ENCODE peak calls at places on chromosomes 16 and 17, in eight cellular contexts. V is naive thymus-derived CD4-positive, alpha-beta T cell; K is MM.1S; C is CD4-positive, alpha-beta memory T cell; U is AG09309; M is HFF-Myc; E is CD8-positive, alpha-beta T cell; S is foreskin fibroblast. G is an unnamed sample.

GRCh38 chr16:22318690-22319358 is 21.6 kb downstream of the POLR3E start:
- DNase-seq in V (peak), K (no peak), C (peak), U (no peak), M (no peak), E (peak), S (peak), G (no peak)

GRCh38 chr16:86261379-86261778 is 248.9 kb upstream of the FOXF1 start:
- DNase-seq in V (no peak), K (peak), C (no peak), U (no peak), M (no peak), E (no peak), S (peak), G (no peak)

GRCh38 chr17:76408037-76408849 is 23.8 kb downstream of the SPHK1 start:
- DNase-seq in V (peak), K (peak), C (peak), U (no peak), M (no peak), E (peak), S (peak), G (no peak)

GRCh38 chr16:14164916-14165684 is 94.0 kb downstream of the MRTFB start:
- DNase-seq in V (no peak), K (no peak), C (no peak), U (no peak), M (no peak), E (no peak), S (no peak), G (no peak)

GRCh38 chr17:48441231-48441711 is 11.3 kb upstream of the SKAP1 start:
- DNase-seq in V (peak), K (peak), C (peak), U (no peak), M (no peak), E (no peak), S (no peak), G (no peak)

GRCh38 chr16:81710596-81710995 is 68.5 kb upstream of the PLCG2 start:
- DNase-seq in V (no peak), K (no peak), C (no peak), U (no peak), M (no peak), E (no peak), S (no peak), G (no peak)

GRCh38 chr16:75289189-75289588 is 37.8 kb upstream of the BCAR1 start:
- DNase-seq in V (no peak), K (no peak), C (no peak), U (no peak), M (no peak), E (no peak), S (peak), G (no peak)

GRCh38 chr17:42541041-42541833 is 5.2 kb downstream of the NAGLU start:
- DNase-seq in V (no peak), K (no peak), C (no peak), U (no peak), M (no peak), E (no peak), S (no peak), G (no peak)

GRCh38 chr16:87465306-87465705 is 27.5 kb downstream of the ZCCHC14 start:
- DNase-seq in V (no peak), K (no peak), C (no peak), U (peak), M (no peak), E (no peak), S (peak), G (peak)

GRCh38 chr16:52677487-52677886 is 130.5 kb upstream of the TOX3 start:
- DNase-seq in V (no peak), K (no peak), C (no peak), U (no peak), M (no peak), E (no peak), S (no peak), G (no peak)

GRCh38 chr16:16861546-16861945 is 482.6 kb downstream of the NPIPA7 start:
- DNase-seq in V (peak), K (peak), C (peak), U (peak), M (peak), E (peak), S (peak), G (peak)

GRCh38 chr17:77086433-77087010 is 54.2 kb upstream of the SEC14L1 start:
- DNase-seq in V (peak), K (peak), C (peak), U (peak), M (no peak), E (peak), S (peak), G (peak)

GRCh38 chr17:4893272-4893671 is 6.1 kb upstream of the C17orf107 start:
- DNase-seq in V (no peak), K (no peak), C (no peak), U (no peak), M (no peak), E (no peak), S (no peak), G (no peak)

GRCh38 chr17:53391197-53391596 is 431.5 kb upstream of the KIF2B start:
- DNase-seq in V (no peak), K (no peak), C (no peak), U (no peak), M (no peak), E (no peak), S (no peak), G (no peak)

GRCh38 chr17:14864127-14864526 is 401.0 kb downstream of the PMP22 start:
- DNase-seq in V (no peak), K (no peak), C (no peak), U (no peak), M (no peak), E (no peak), S (no peak), G (no peak)

GRCh38 chr17:66514227-66514806 is 211.9 kb downstream of the PRKCA start:
- DNase-seq in V (no peak), K (no peak), C (no peak), U (no peak), M (no peak), E (no peak), S (no peak), G (no peak)

GRCh38 chr16:80034948-80035700 is 434.6 kb upstream of the MAF start:
- DNase-seq in V (no peak), K (no peak), C (no peak), U (no peak), M (no peak), E (no peak), S (no peak), G (no peak)

GRCh38 chr17:44006581-44007345 is 2.3 kb downstream of the NAGS start:
- DNase-seq in V (peak), K (peak), C (peak), U (peak), M (peak), E (peak), S (peak), G (peak)

GRCh38 chr17:44005527-44005864 is 1.1 kb downstream of the NAGS start:
- DNase-seq in V (no peak), K (no peak), C (no peak), U (no peak), M (no peak), E (no peak), S (no peak), G (no peak)

GRCh38 chr17:44005865-44006580 is 1.6 kb downstream of the NAGS start:
- DNase-seq in V (peak), K (peak), C (peak), U (no peak), M (no peak), E (peak), S (peak), G (no peak)

GRCh38 chr17:44008205-44008909 is 3.9 kb downstream of the NAGS start:
- DNase-seq in V (no peak), K (no peak), C (no peak), U (no peak), M (no peak), E (no peak), S (no peak), G (no peak)

GRCh38 chr17:44007346-44008204 is 3.2 kb downstream of the NAGS start:
- DNase-seq in V (no peak), K (peak), C (no peak), U (no peak), M (no peak), E (no peak), S (peak), G (no peak)
- H3K4me3 ChIP-seq in V (peak), K (peak), C (peak), U (peak), M (peak), E (peak), S (peak), G (peak)

GRCh38 chr17:74879308-74879707 is 6.5 kb upstream of the FDXR start:
- DNase-seq in V (no peak), K (no peak), C (no peak), U (no peak), M (no peak), E (no peak), S (no peak), G (no peak)

GRCh38 chr17:74878658-74879057 is 5.9 kb upstream of the FDXR start:
- DNase-seq in V (no peak), K (no peak), C (no peak), U (no peak), M (no peak), E (no peak), S (no peak), G (no peak)

GRCh38 chr17:74875155-74875969 is 2.6 kb upstream of the FDXR start:
- DNase-seq in V (no peak), K (no peak), C (no peak), U (no peak), M (no peak), E (no peak), S (peak), G (no peak)

GRCh38 chr17:74875970-74876593 is 3.3 kb upstream of the FDXR start:
- DNase-seq in V (no peak), K (no peak), C (no peak), U (no peak), M (no peak), E (no peak), S (no peak), G (no peak)

DNA sequence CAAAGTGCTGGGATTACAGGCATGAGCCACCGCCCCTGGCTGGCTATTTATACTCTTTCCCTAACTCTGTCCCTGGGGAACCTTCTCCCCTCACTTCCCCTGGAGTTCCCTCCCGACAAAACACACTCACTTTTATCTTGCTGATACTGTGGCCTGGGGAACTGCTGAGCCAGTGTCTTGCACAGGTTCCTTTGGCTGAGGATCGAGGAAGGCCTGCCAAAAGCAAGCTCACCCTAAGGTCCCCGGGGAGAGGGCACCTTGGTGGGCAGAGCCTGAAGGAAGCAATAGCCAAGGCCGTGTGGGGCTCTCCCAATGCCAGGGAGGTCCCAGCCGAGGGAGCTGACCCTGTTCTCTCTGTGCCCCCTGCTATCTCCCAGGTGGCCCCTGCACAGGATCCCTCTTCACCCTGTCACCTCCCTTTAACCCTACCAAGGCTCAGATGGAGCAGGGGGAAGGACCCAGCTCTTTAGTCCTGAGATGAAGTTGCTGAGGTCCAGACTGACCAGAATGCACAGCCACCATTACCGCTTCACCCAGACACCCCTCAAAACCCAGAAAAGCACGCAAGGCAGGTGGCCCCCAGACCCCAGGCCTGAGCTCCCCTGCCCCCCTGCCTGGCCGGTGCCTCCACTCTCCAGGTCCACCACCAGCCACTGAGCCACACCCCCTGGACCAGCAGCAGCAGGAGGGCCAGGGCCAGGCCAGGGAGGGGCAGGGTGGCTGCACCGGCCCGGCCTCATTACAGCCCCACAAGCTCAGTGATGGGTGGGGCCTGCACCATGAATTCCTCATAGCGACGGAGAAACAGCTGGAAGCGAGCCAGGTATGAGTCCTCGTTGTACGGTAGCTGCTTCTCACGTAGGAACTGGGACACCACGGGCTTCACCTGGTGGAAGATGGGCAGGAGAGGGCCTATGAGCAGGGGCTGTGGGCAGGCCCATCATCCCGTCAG is 5.1 kb upstream of the FDXR start:
- DNase-seq in V (no peak), K (no peak), C (no peak), U (no peak), M (no peak), E (no peak), S (peak), G (no peak)
- H3K4me3 ChIP-seq in V (no peak), K (no peak), C (no peak), U (no peak), M (no peak), E (no peak), S (no peak), G (no peak)

DNA sequence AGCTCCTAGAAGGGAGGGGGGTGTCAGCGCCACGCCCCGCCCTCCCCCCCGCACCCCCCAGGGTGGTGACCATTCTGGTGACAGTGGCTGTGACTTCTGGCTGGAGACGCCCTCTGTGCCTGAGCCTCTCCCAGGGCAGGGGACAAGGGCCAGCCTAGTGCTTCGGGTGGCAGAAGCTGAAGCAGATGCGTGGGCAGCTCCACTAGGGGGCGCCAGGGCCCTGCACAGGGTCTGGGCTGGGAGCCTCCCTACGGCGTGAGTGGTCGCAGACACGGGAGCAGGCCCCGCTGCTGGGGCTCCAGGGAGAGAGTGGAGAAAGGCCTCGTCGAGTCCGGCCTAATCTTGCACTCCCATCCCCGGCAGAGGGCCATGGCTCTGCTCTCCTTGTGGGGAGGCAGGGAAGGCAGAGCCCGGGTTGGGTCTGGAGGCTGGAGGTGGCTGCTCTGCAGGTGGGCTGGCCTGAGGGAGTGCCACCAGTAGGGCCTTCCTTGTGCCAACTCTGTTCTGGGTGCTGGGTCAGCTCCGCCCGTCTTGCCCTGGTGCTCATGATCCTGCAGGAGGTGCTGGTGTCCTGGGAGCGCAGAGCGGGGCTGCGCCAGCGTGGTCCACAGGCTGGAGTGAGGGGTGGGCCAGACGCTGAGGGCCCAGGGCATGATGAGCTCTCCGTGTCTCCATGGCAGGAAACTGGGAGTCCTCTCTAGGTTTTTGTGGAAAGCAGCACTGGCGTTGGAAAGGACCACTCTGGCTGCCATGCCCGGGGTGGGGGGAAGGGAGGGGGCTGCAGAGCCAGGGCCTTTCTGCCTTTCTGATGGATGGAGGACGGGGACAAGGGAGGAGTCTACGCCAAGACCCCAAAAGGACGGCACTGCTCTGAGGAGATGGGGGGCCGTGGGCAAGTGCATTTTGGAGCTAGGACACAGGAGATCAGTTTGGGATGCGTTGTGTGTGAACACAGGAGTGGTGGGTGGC is 2.5 kb downstream of the CENPX start:
- DNase-seq in V (no peak), K (peak), C (peak), U (no peak), M (no peak), E (peak), S (peak), G (no peak)
- H3K4me3 ChIP-seq in V (no peak), K (no peak), C (no peak), U (no peak), M (no peak), E (no peak), S (no peak), G (no peak)

GRCh38 chr17:69578385-69578936 is 164.0 kb downstream of the MAP2K6 start:
- DNase-seq in V (no peak), K (no peak), C (no peak), U (no peak), M (no peak), E (no peak), S (no peak), G (no peak)
- H3K4me3 ChIP-seq in V (no peak), K (no peak), C (no peak), U (no peak), M (no peak), E (no peak), S (no peak), G (no peak)

G was measured in AG04450.